ENCODE peak calls at places on chromosome 10, in ten cellular contexts. Z is right lobe of liver; I is CD4-positive, alpha-beta T cell; D is lower leg skin; T is fibroblast of mammary gland; S is astrocyte; W is Peyer's patch; U is GM13977; G is mesothelial cell of epicardium; F is colonic mucosa. Y is an unnamed sample.

GRCh38 chr10:36254191-36254590 is 612.1 kb upstream of the FZD8 start:
- DNase-seq in Z (peak), I (no peak), D (peak), T (peak), S (peak), W (peak), U (no peak), G (no peak), F (peak), Y (no peak)

GRCh38 chr10:91424016-91424415 is 13.9 kb downstream of the HECTD2 start:
- DNase-seq in Z (no peak), I (no peak), D (no peak), T (peak), S (no peak), W (no peak), U (no peak), G (no peak), F (no peak), Y (no peak)

GRCh38 chr10:282294-283139 is 147.3 kb downstream of the ZMYND11 start:
- DNase-seq in Z (no peak), I (no peak), D (no peak), T (peak), S (peak), W (no peak), U (no peak), G (no peak), F (no peak), Y (no peak)

GRCh38 chr10:29357962-29358635 is 69.2 kb downstream of the LYZL1 start:
- DNase-seq in Z (no peak), I (no peak), D (no peak), T (no peak), S (no peak), W (no peak), U (no peak), G (no peak), F (no peak), Y (no peak)

GRCh38 chr10:74058071-74058470 is 60.2 kb downstream of the VCL start:
- DNase-seq in Z (no peak), I (no peak), D (no peak), T (no peak), S (no peak), W (no peak), U (no peak), G (no peak), F (no peak), Y (no peak)

GRCh38 chr10:80538481-80539185 is 931 bp downstream of the SH2D4B start:
- DNase-seq in Z (peak), I (no peak), D (no peak), T (no peak), S (no peak), W (no peak), U (no peak), G (no peak), F (peak), Y (no peak)

GRCh38 chr10:127905623-127906261 is 1.2 kb upstream of the PTPRE start:
- DNase-seq in Z (no peak), I (no peak), D (no peak), T (no peak), S (no peak), W (peak), U (no peak), G (no peak), F (no peak), Y (no peak)

GRCh38 chr10:123909866-123910265 is 18.3 kb upstream of the CPXM2 start:
- DNase-seq in Z (no peak), I (no peak), D (no peak), T (no peak), S (no peak), W (no peak), U (no peak), G (no peak), F (no peak), Y (no peak)

GRCh38 chr10:100766693-100767427 is 21.5 kb downstream of the PAX2 start:
- DNase-seq in Z (no peak), I (no peak), D (no peak), T (no peak), S (no peak), W (no peak), U (no peak), G (no peak), F (no peak), Y (no peak)

GRCh38 chr10:97686301-97686961 is 610 bp downstream of the AVPI1 start:
- DNase-seq in Z (no peak), I (no peak), D (no peak), T (peak), S (no peak), W (no peak), U (no peak), G (no peak), F (peak), Y (no peak)

GRCh38 chr10:62050941-62051433 is 149.5 kb downstream of the ARID5B start:
- DNase-seq in Z (no peak), I (peak), D (peak), T (peak), S (peak), W (peak), U (peak), G (no peak), F (no peak), Y (peak)

GRCh38 chr10:107656932-107657331 is 492.4 kb upstream of the SORCS1 start:
- DNase-seq in Z (no peak), I (no peak), D (no peak), T (no peak), S (no peak), W (no peak), U (no peak), G (no peak), F (no peak), Y (no peak)

GRCh38 chr10:7171825-7172224 is 239.0 kb downstream of the SFMBT2 start:
- DNase-seq in Z (peak), I (no peak), D (no peak), T (no peak), S (no peak), W (no peak), U (no peak), G (no peak), F (no peak), Y (no peak)

GRCh38 chr10:100347568-100348195 is 649 bp downstream of the SCD start:
- DNase-seq in Z (no peak), I (no peak), D (no peak), T (no peak), S (no peak), W (no peak), U (no peak), G (no peak), F (peak), Y (no peak)

GRCh38 chr10:6716521-6716920 is 136.4 kb upstream of the PRKCQ start:
- DNase-seq in Z (no peak), I (no peak), D (no peak), T (peak), S (peak), W (no peak), U (no peak), G (no peak), F (no peak), Y (no peak)

GRCh38 chr10:10209152-10209551 is 808.5 kb upstream of the CELF2 start:
- DNase-seq in Z (no peak), I (no peak), D (peak), T (peak), S (peak), W (no peak), U (peak), G (no peak), F (peak), Y (no peak)

GRCh38 chr10:34628174-34628802 is 186.8 kb downstream of the PARD3 start:
- DNase-seq in Z (peak), I (no peak), D (no peak), T (peak), S (peak), W (no peak), U (no peak), G (no peak), F (peak), Y (no peak)

GRCh38 chr10:62851449-62851848 is 35.3 kb upstream of the EGR2 start:
- DNase-seq in Z (no peak), I (no peak), D (no peak), T (peak), S (no peak), W (no peak), U (no peak), G (no peak), F (no peak), Y (no peak)

GRCh38 chr10:64130152-64130551 is 609.0 kb downstream of the REEP3 start:
- DNase-seq in Z (no peak), I (no peak), D (no peak), T (no peak), S (no peak), W (no peak), U (no peak), G (no peak), F (no peak), Y (no peak)
- TF ChIP-seq CTCF in Z (no peak), I (no peak), D (no peak), T (no peak), S (no peak), W (no peak), U (no peak), G (no peak), F (no peak), Y (no peak)

GRCh38 chr10:3119796-3120459 is 52.6 kb downstream of the PFKP start:
- DNase-seq in Z (no peak), I (no peak), D (no peak), T (peak), S (no peak), W (no peak), U (no peak), G (no peak), F (no peak), Y (no peak)
- TF ChIP-seq CTCF in Z (peak), I (no peak), D (no peak), T (peak), S (peak), W (no peak), U (peak), G (peak), F (peak), Y (no peak)

DNA sequence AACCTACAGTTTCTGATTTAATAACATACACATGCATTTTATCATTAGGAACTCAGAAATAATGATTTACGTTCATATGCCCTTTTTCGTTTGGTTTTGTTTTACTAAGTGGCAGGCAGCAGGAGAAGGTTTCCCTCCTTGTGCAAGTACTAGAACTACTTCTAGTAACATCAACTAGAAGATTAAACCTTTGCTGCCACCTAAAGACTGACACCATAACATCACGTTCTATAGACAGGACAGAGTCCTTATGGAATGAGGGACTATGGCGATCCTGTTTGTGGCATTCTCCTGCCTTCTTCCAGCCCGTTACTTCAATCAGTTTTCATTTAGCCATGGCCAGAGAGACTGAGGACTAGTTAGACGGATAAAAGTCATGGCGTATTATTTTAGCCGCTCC is 53.2 kb downstream of the GAD2 start:
- DNase-seq in Z (no peak), I (no peak), D (no peak), T (peak), S (peak), W (no peak), U (peak), G (no peak), F (no peak), Y (no peak)
- TF ChIP-seq CTCF in Z (no peak), I (no peak), D (no peak), T (peak), S (peak), W (no peak), U (peak), G (no peak), F (no peak), Y (no peak)

GRCh38 chr10:71260622-71261325 is 48.4 kb downstream of the UNC5B start:
- DNase-seq in Z (no peak), I (no peak), D (no peak), T (peak), S (peak), W (no peak), U (no peak), G (no peak), F (no peak), Y (no peak)
- TF ChIP-seq CTCF in Z (no peak), I (no peak), D (no peak), T (peak), S (no peak), W (no peak), U (no peak), G (no peak), F (no peak), Y (no peak)

DNA sequence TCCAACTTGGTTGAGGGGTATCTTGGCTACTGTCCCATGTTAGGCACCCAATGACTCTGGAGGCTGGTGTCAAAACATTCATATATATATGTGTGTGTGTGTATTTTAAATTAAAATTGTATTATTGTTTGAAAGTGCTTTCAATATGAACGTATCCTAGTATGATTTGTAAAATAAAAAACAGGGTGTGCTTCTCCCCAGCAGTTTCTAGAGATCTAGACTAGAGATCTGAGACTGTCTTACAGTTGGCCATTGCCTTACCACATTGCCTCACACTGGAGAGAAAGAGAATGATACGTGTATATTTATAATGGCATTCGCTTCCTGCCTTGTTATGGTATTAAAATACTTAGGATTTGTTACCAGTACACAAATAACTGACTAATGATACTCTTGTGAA is 1.2 kb downstream of the BAG3 start:
- DNase-seq in Z (no peak), I (no peak), D (no peak), T (peak), S (peak), W (no peak), U (peak), G (no peak), F (peak), Y (no peak)
- TF ChIP-seq CTCF in Z (peak), I (no peak), D (no peak), T (peak), S (peak), W (peak), U (peak), G (no peak), F (peak), Y (no peak)

DNA sequence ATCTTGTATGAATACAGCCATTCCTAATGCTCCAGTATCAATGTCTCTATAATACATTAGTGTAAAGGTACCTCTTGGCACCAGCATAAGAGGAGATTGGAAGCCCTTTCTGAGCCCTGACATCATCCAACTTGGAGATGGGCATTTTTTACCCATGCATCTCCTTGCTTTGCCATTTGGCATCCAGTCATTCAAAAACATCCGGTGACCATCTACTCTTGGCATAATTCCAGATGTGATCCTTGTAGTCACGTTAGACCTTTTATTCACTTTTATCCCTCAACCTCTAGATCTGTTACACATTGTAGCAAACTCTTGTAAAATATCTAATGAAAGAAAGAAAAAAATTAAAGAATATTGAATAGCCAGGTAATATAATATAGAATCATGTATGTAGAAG is 17.9 kb upstream of the SGMS1 start:
- DNase-seq in Z (no peak), I (no peak), D (no peak), T (peak), S (no peak), W (no peak), U (no peak), G (no peak), F (no peak), Y (no peak)
- TF ChIP-seq CTCF in Z (no peak), I (no peak), D (no peak), T (no peak), S (no peak), W (no peak), U (no peak), G (no peak), F (no peak), Y (no peak)

Y was measured in natural killer cell.